ENCODE peak calls at places on chromosomes 6 and 20, in nine cellular contexts. K, O, C, B, D, X, F, L and H are unnamed samples.

GRCh38 chr20:51022803-51023616 is at the start of gene KCNG1:
- DNase-seq in B (peak; percentile 81), O (peak; percentile 92), F (peak; percentile 68), L (peak; percentile 95), D (peak; percentile 78), X (no peak), K (no peak), C (peak; percentile 92), H (peak; percentile 59)

GRCh38 chr20:50438986-50439407 is 71.2 kb upstream of the PTPN1 start:
- DNase-seq in B (no peak), D (peak; percentile 74), L (peak; percentile 99), X (no peak), K (no peak), O (no peak), C (peak; percentile 93), F (no peak), H (no peak)

GRCh38 chr20:43721429-43722152 is 5.2 kb downstream of the GTSF1L start:
- DNase-seq in C (no peak), K (no peak), F (no peak), B (no peak), D (no peak), X (no peak), L (no peak), O (peak; percentile 34), H (no peak)

GRCh38 chr6:44456070-44456965 is 68.8 kb downstream of the CDC5L start:
- DNase-seq in O (peak; percentile 64), L (peak; percentile 73), F (no peak), D (peak; percentile 71), K (no peak), B (peak; percentile 34), C (peak; percentile 83), X (peak; percentile 42), H (no peak)

GRCh38 chr20:44702776-44703175 is 12.4 kb upstream of the CCN5 start:
- DNase-seq in F (peak; percentile 91), O (no peak), X (no peak), D (peak; percentile 94), B (peak; percentile 64), C (peak; percentile 89), K (no peak), L (no peak), H (peak; percentile 73)

GRCh38 chr20:1844723-1845523 is 50.3 kb upstream of the SIRPA start:
- DNase-seq in F (peak; percentile 39), X (no peak), O (no peak), K (no peak), D (peak; percentile 55), B (peak; percentile 64), L (no peak), C (peak; percentile 52), H (peak; percentile 71)

GRCh38 chr6:31336872-31337496 is 20.0 kb downstream of the HLA-B start:
- DNase-seq in F (no peak), C (peak; percentile 38), K (no peak), B (no peak), O (peak; percentile 71), L (no peak), D (peak; percentile 33), X (no peak), H (no peak)

GRCh38 chr20:50246367-50247195 is 56.0 kb downstream of the CEBPB start:
- DNase-seq in C (no peak), O (no peak), X (no peak), F (no peak), B (no peak), K (no peak), D (peak; percentile 32), L (peak; percentile 69), H (no peak)

GRCh38 chr6:139338845-139339244 is 35.6 kb downstream of the CITED2 start:
- DNase-seq in O (no peak), D (no peak), C (peak; percentile 78), L (no peak), X (no peak), B (no peak), K (no peak), F (no peak), H (no peak)

GRCh38 chr6:161639772-161640171 is 365.9 kb upstream of the AGPAT4 start:
- DNase-seq in X (no peak), B (no peak), L (no peak), F (no peak), O (no peak), K (no peak), C (no peak), D (peak; percentile 24), H (no peak)
- H3K4me1 ChIP-seq in X (no peaks in the 10 kb centered on the region), B (no peaks in the 10 kb centered on the region), L (no peaks in the 10 kb centered on the region), F (no peaks in the 10 kb centered on the region), O (no peaks in the 10 kb centered on the region), K (no peaks in the 10 kb centered on the region), C (no peaks in the 10 kb centered on the region), D (no peaks in the 10 kb centered on the region), H (no peaks in the 10 kb centered on the region)

GRCh38 chr6:47788498-47788884 is 6.7 kb downstream of the OPN5 start:
- DNase-seq in F (no peak), B (no peak), L (no peak), K (no peak), O (no peak), X (no peak), C (peak; percentile 7), D (no peak), H (no peak)

GRCh38 chr6:47785187-47785586 is 3.4 kb downstream of the OPN5 start:
- DNase-seq in C (no peak), D (peak; percentile 15), F (no peak), B (no peak), X (no peak), K (no peak), L (no peak), O (no peak), H (no peak)

GRCh38 chr6:47792216-47792733 is 10.4 kb downstream of the OPN5 start:
- DNase-seq in K (no peak), O (no peak), L (no peak), F (no peak), X (no peak), C (no peak), D (no peak), B (no peak), H (no peak)

GRCh38 chr6:47789553-47789952 is 7.7 kb downstream of the OPN5 start:
- DNase-seq in F (no peak), C (no peak), B (no peak), D (no peak), K (no peak), O (peak; percentile 93), L (peak; percentile 38), X (no peak), H (no peak)

DNA sequence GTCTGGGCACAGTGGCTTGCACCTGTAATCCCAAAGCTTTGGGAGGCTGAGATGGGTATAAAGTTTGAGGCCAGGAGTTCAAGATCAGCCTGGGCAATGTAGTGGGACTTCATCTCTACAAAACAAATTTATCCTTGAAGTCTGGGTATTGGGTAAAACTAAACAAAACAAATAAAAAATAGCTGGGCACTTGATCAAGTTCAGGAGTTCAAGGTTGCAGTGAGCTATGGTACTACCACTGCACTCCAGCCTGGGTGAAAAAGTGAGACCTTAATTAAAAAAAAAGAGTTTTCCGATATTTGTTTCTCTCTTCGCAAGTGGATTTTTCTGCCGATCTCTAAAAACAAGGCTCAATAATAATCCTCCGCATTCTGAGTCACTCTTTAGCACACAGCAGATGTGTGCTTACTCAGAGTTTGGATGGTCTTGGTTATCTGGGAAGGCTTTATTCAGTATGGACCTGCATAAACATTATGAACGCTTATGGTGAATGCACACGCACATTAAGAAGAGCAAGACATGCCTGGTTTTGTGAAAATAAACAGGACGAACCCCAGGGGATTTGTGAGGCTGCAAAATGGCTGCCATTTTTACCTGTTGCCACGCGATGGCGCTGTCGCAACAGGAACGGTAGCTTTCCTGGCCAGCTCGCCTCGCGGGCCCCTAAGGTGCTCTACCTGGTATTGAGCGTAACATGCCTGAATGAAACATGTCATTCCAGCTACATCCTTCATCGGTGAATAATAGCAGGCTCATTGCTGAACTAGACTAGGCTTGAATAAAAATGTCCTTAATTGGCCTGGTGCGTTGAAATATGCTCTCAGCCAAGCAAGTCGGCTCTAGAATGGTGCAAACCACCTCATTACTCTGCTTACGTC is 6.0 kb downstream of the OPN5 start:
- DNase-seq in D (peak; percentile 49), F (peak; percentile 25), B (peak; percentile 47), O (peak; percentile 82), L (peak; percentile 88), K (peak; percentile 46), C (peak; percentile 73), X (peak; percentile 42), H (peak; percentile 71)
- H3K4me3 ChIP-seq in D (peak overlapping the region; percentile 29), F (no peak overlapping the region), B (no peak overlapping the region), O (peak overlapping the region; percentile 32), L (peak overlapping the region; percentile 27), K (no peak overlapping the region), C (peak overlapping the region; percentile 33), X (no peak overlapping the region), H (no peak overlapping the region)

GRCh38 chr6:149064026-149065017 is 253.2 kb upstream of the TAB2 start:
- DNase-seq in B (no peak), X (no peak), O (no peak), D (peak; percentile 51), F (no peak), C (peak; percentile 39), L (no peak), K (no peak), H (no peak)

GRCh38 chr6:149063443-149063842 is 254.1 kb upstream of the TAB2 start:
- DNase-seq in C (no peak), O (no peak), B (no peak), D (no peak), L (no peak), X (no peak), F (no peak), K (no peak), H (no peak)

GRCh38 chr6:149060985-149061760 is 256.3 kb upstream of the TAB2 start:
- DNase-seq in L (peak; percentile 83), F (no peak), X (no peak), B (peak; percentile 71), D (peak; percentile 82), K (no peak), O (no peak), C (no peak), H (no peak)

GRCh38 chr6:149061933-149062332 is 255.6 kb upstream of the TAB2 start:
- DNase-seq in B (no peak), O (no peak), C (no peak), X (no peak), F (no peak), D (peak; percentile 16), K (no peak), L (no peak), H (no peak)

DNA sequence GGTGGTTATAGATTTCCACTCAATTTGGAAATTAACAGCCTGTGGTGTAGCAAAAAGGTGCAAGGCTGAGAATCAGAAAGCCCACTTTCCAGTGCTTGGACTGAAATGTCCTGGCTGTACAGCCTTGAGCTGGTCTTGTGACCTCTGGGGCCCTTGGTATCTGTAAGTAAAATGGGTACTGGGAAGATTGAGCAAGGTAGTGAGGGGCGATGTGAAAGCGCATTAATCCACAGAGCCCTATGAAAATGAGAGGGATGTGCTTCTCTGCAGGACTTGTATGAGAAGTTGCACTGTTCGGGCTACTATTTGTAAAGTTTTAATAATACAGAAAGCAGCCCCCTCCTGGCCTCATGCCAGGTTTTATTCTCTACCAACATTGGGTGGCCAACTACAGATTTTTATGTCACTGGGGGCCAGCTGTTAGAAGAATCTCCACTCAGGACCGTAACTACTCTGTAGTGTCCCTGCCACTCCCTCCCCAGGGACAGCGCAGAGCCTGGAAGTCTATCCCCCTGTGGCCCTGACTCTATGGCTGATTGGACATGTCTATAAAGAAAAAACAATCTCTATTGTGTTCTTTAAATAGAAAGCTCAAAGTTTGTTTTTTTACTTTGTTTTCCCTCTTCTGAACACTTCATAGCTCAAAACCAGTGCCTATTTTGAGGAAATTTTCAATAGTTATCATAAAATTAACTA is 254.7 kb upstream of the TAB2 start:
- DNase-seq in F (no peak), X (no peak), L (no peak), K (no peak), D (no peak), B (no peak), C (no peak), O (no peak), H (no peak)
- H3K4me1 ChIP-seq in F (peaks cover 50% of the 10 kb centered on the region), X (peaks cover 40% of the 10 kb centered on the region), L (peaks cover 23% of the 10 kb centered on the region), K (peaks cover 67% of the 10 kb centered on the region), D (peaks cover 6% of the 10 kb centered on the region), B (peaks cover 46% of the 10 kb centered on the region), C (no peaks in the 10 kb centered on the region), O (peaks cover 6% of the 10 kb centered on the region), H (peaks cover 31% of the 10 kb centered on the region)

GRCh38 chr6:150373260-150373701 is 4.5 kb downstream of the IYD start:
- DNase-seq in K (no peak), L (peak; percentile 63), F (peak; percentile 34), B (no peak), O (no peak), D (peak; percentile 62), X (no peak), C (peak; percentile 93), H (no peak)
- H3K4me3 ChIP-seq in K (no peak overlapping the region), L (no peak overlapping the region), F (no peak overlapping the region), B (no peak overlapping the region), O (no peak overlapping the region), D (no peak overlapping the region), X (no peak overlapping the region), C (peak overlapping the region; percentile 17), H (no peak overlapping the region)